ENCODE peak calls at places on chromosome 12, in ten cellular contexts. P, Z, R, K, C, U, N, W, D and H are unnamed samples.
A peak's percentile ranks its signal among the peaks of the same experiment; 100 is the strongest.

GRCh38 chr12:65832217-65832616 is 7.9 kb downstream of the HMGA2 start:
- DNase-seq in P (peak; percentile 39), Z (no peak), R (no peak), K (no peak), C (peak; percentile 57), U (no peak), N (no peak), W (no peak), D (no peak), H (no peak)

GRCh38 chr12:3261782-3262359 is 184.7 kb downstream of the TSPAN9 start:
- DNase-seq in P (peak; percentile 63), Z (no peak), R (no peak), K (no peak), C (no peak), U (no peak), N (peak; percentile 41), W (no peak), D (no peak), H (no peak)

GRCh38 chr12:25284024-25284423 is 33.3 kb upstream of the KRAS start:
- DNase-seq in P (no peak), Z (no peak), R (no peak), K (no peak), C (peak; percentile 46), U (no peak), N (no peak), W (no peak), D (no peak), H (no peak)

GRCh38 chr12:50234347-50234746 is 49.0 kb downstream of the LIMA1 start:
- DNase-seq in P (no peak), Z (no peak), R (no peak), K (no peak), C (peak; percentile 90), U (no peak), N (peak; percentile 70), W (no peak), D (no peak), H (no peak)

GRCh38 chr12:120218680-120219606 is 18.0 kb upstream of the RPLP0 start:
- DNase-seq in P (no peak), Z (no peak), R (no peak), K (no peak), C (no peak), U (no peak), N (no peak), W (no peak), D (no peak), H (no peak)

GRCh38 chr12:11081987-11082386 is 10.1 kb downstream of the TAS2R43 start:
- DNase-seq in P (no peak), Z (no peak), R (no peak), K (no peak), C (no peak), U (no peak), N (no peak), W (no peak), D (no peak), H (no peak)

GRCh38 chr12:104213952-104214351 is 1.6 kb upstream of the TXNRD1 start:
- DNase-seq in P (peak; percentile 82), Z (no peak), R (peak; percentile 98), K (no peak), C (no peak), U (no peak), N (peak; percentile 98), W (no peak), D (no peak), H (peak; percentile 99)

GRCh38 chr12:121676190-121676589 is 6.7 kb upstream of the MORN3 start:
- DNase-seq in P (no peak), Z (no peak), R (no peak), K (no peak), C (no peak), U (no peak), N (no peak), W (no peak), D (no peak), H (no peak)

GRCh38 chr12:54405106-54405505 is 14.0 kb downstream of the ITGA5 start:
- DNase-seq in P (no peak), Z (no peak), R (no peak), K (no peak), C (no peak), U (no peak), N (no peak), W (no peak), D (no peak), H (no peak)

GRCh38 chr12:4762773-4763172 is 42.6 kb downstream of the GALNT8 start:
- DNase-seq in P (no peak), Z (no peak), R (no peak), K (no peak), C (no peak), U (no peak), N (no peak), W (no peak), D (no peak), H (no peak)

GRCh38 chr12:4767181-4767580 is 47.0 kb downstream of the GALNT8 start:
- DNase-seq in P (no peak), Z (no peak), R (no peak), K (no peak), C (no peak), U (no peak), N (no peak), W (no peak), D (no peak), H (no peak)

GRCh38 chr12:4769073-4769472 is 48.9 kb downstream of the GALNT8 start:
- DNase-seq in P (no peak), Z (no peak), R (no peak), K (no peak), C (no peak), U (no peak), N (no peak), W (no peak), D (no peak), H (no peak)

GRCh38 chr12:4766445-4766844 is 46.2 kb downstream of the GALNT8 start:
- DNase-seq in P (no peak), Z (no peak), R (no peak), K (no peak), C (no peak), U (no peak), N (no peak), W (no peak), D (no peak), H (no peak)

GRCh38 chr12:4763549-4763948 is 43.3 kb downstream of the GALNT8 start:
- DNase-seq in P (no peak), Z (no peak), R (no peak), K (no peak), C (peak; percentile 12), U (no peak), N (peak; percentile 37), W (peak; percentile 85), D (peak; percentile 67), H (no peak)
- TF ChIP-seq CTCF in P (no peak), Z (no peak), R (peak; percentile 5), K (no peak), C (peak; percentile 18), U (no peak), N (peak; percentile 22), W (peak; percentile 41), D (no peak), H (no peak)

DNA sequence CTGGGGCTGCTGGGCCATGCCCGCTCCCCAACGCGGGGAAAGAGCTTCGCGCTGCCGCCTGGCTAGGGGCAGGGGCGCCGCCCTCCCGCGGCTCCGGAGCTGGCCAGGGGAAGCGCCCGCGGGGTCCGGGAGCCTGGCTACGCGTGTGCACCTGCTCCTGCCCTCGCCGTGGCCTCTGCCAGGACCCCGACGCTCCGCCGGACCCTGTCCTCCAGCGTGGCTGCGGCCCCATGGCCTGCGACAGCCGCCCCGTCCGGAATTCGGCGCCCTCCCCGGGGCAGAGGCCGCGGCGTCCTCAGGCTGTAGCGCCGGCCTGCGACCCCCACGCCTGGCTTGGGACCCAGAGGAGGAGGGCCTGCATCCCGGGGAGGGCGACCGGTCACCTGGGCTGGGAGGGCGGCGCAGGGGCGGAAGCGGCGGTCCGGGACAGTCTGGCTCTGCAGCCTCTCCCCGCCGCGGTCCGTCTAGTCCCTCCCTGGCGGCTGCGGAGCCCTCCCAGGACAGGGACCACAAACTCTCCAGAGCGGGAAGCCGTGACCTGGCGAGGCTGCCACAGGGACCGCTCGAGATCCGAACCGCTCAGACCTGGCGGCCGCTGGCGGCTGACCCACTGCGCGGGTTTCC is 85.6 kb downstream of the ALG10 start:
- DNase-seq in P (no peak), Z (no peak), R (no peak), K (no peak), C (no peak), U (no peak), N (no peak), W (no peak), D (no peak), H (no peak)
- H3K4me3 ChIP-seq in P (no peak overlapping the region), Z (no peak overlapping the region), R (no peak overlapping the region), K (no peak overlapping the region), C (no peak overlapping the region), U (no peak overlapping the region), N (no peak overlapping the region), W (peak overlapping the region; percentile 58), D (no peak overlapping the region), H (no peak overlapping the region)

GRCh38 chr12:56204275-56204674 is 15.0 kb upstream of the SMARCC2 start:
- DNase-seq in P (no peak), Z (no peak), R (no peak), K (no peak), C (no peak), U (no peak), N (no peak), W (no peak), D (no peak), H (no peak)

GRCh38 chr12:56208014-56208413 is 13.7 kb downstream of the RNF41 start:
- DNase-seq in P (no peak), Z (no peak), R (no peak), K (no peak), C (no peak), U (no peak), N (no peak), W (no peak), D (no peak), H (no peak)

GRCh38 chr12:56202838-56203237 is 13.6 kb upstream of the SMARCC2 start:
- DNase-seq in P (no peak), Z (no peak), R (no peak), K (no peak), C (no peak), U (no peak), N (no peak), W (no peak), D (no peak), H (no peak)

GRCh38 chr12:56206373-56207166 is 15.2 kb downstream of the RNF41 start:
- DNase-seq in P (peak; percentile 65), Z (peak; percentile 35), R (no peak), K (peak; percentile 22), C (peak; percentile 59), U (no peak), N (peak; percentile 69), W (peak; percentile 77), D (peak; percentile 71), H (no peak)

GRCh38 chr12:56205445-56205844 is 16.2 kb upstream of the SMARCC2 start:
- DNase-seq in P (no peak), Z (no peak), R (no peak), K (no peak), C (no peak), U (no peak), N (no peak), W (no peak), D (no peak), H (no peak)
- TF ChIP-seq CTCF in P (no peak), Z (no peak), R (no peak), K (no peak), C (no peak), U (no peak), N (no peak), W (no peak), D (no peak), H (no peak)

DNA sequence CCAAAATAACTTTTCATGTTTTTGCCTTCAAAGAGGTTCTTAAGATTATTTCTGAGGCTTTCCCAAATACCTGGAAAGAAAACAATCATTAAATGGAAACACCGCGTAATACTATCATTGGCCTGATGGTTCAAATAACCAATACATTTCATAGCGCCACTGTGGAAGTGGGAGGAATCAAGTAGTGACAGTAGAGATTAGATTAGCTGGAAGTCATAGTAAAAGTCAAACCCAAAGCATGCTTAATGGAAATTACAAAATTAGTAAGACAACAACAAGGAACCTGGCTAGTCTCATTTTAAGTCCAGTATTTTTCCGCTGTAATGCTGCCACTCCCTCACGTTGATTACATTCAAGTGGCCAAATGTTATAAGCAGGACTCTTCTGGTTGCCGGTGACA is 41.5 kb upstream of the PLEKHG7 start:
- DNase-seq in P (no peak), Z (no peak), R (no peak), K (no peak), C (no peak), U (no peak), N (no peak), W (no peak), D (no peak), H (no peak)
- H3K4me3 ChIP-seq in P (no peak overlapping the region), Z (no peak overlapping the region), R (no peak overlapping the region), K (no peak overlapping the region), C (no peak overlapping the region), U (no peak overlapping the region), N (no peak overlapping the region), W (no peak overlapping the region), D (no peak overlapping the region), H (no peak overlapping the region)